ENCODE peak calls at places on chromosomes 5 and 9, in five cellular contexts. One of them, this sample, is unnamed.

GRCh38 chr9:35517136-35517535 is 27.2 kb downstream of the RUSC2 start:
- DNase-seq in psoas muscle: no peak
- DNase-seq in OCI-LY7: no peak
- DNase-seq in spleen: no peak
- DNase-seq in fibroblast of mammary gland: peak
- DNase-seq in this sample: no peak

GRCh38 chr5:147689436-147689835 is 93.1 kb downstream of the JAKMIP2 start:
- DNase-seq in fibroblast of mammary gland: no peak
- DNase-seq in spleen: no peak
- DNase-seq in psoas muscle: no peak
- DNase-seq in OCI-LY7: no peak
- DNase-seq in this sample: no peak

GRCh38 chr5:177189416-177189815 is 55.8 kb downstream of the NSD1 start:
- DNase-seq in OCI-LY7: no peak
- DNase-seq in fibroblast of mammary gland: no peak
- DNase-seq in spleen: no peak
- DNase-seq in psoas muscle: no peak
- DNase-seq in this sample: peak

GRCh38 chr5:147893820-147894219 is 12.5 kb downstream of the C5orf46 start:
- DNase-seq in spleen: no peak
- DNase-seq in OCI-LY7: no peak
- DNase-seq in psoas muscle: no peak
- DNase-seq in fibroblast of mammary gland: no peak
- DNase-seq in this sample: peak

GRCh38 chr5:114789773-114790402 is 379.8 kb downstream of the TRIM36 start:
- DNase-seq in spleen: no peak
- DNase-seq in fibroblast of mammary gland: peak
- DNase-seq in psoas muscle: no peak
- DNase-seq in OCI-LY7: peak
- DNase-seq in this sample: peak

GRCh38 chr9:133995012-133995896 is 3.1 kb upstream of the VAV2 start:
- DNase-seq in fibroblast of mammary gland: no peak
- DNase-seq in spleen: peak
- DNase-seq in psoas muscle: peak
- DNase-seq in OCI-LY7: no peak
- DNase-seq in this sample: no peak

GRCh38 chr9:137083418-137084004 is 3.3 kb upstream of the MAN1B1 start:
- DNase-seq in fibroblast of mammary gland: peak
- DNase-seq in psoas muscle: peak
- DNase-seq in OCI-LY7: no peak
- DNase-seq in spleen: no peak
- DNase-seq in this sample: peak

GRCh38 chr5:38978036-38978435 is 96.2 kb downstream of the RICTOR start:
- DNase-seq in psoas muscle: no peak
- DNase-seq in fibroblast of mammary gland: no peak
- DNase-seq in spleen: no peak
- DNase-seq in OCI-LY7: no peak
- DNase-seq in this sample: no peak

GRCh38 chr5:159650803-159651202 is 265.5 kb upstream of the ADRA1B start:
- DNase-seq in OCI-LY7: no peak
- DNase-seq in psoas muscle: no peak
- DNase-seq in spleen: no peak
- DNase-seq in fibroblast of mammary gland: no peak
- DNase-seq in this sample: no peak

GRCh38 chr9:129868571-129869486 is 33.6 kb downstream of the USP20 start:
- DNase-seq in spleen: peak
- DNase-seq in OCI-LY7: no peak
- DNase-seq in fibroblast of mammary gland: no peak
- DNase-seq in psoas muscle: peak
- DNase-seq in this sample: no peak

GRCh38 chr9:109799792-109800191 is 19.8 kb downstream of the PALM2AKAP2 start:
- DNase-seq in psoas muscle: no peak
- DNase-seq in fibroblast of mammary gland: peak
- DNase-seq in OCI-LY7: no peak
- DNase-seq in spleen: no peak
- DNase-seq in this sample: peak

GRCh38 chr5:57082441-57083067 is 91.3 kb upstream of the GPBP1 start:
- DNase-seq in psoas muscle: no peak
- DNase-seq in spleen: no peak
- DNase-seq in OCI-LY7: peak
- DNase-seq in fibroblast of mammary gland: peak
- DNase-seq in this sample: peak

DNA sequence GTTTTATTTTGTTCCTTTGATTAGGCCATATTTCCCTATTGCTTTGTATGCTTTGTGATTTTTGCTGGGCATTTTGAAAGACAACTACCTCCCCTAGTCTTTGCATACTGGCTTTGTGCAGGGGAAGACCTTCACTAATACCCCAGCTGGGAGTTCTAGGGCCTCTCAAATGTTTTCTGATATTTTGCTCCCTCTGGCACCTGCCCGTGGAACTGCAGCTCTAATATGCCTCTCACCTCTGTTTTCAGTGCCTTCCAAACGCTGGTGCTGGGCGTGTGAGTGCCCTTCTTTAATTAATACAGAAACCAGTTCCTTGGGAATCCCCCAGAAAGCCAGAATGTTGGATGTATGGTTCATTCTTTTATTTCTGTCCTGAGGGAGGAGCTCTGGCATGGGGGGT is 204.5 kb downstream of the COMMD10 start:
- DNase-seq in OCI-LY7: no peak
- DNase-seq in spleen: no peak
- DNase-seq in fibroblast of mammary gland: no peak
- DNase-seq in psoas muscle: no peak
- DNase-seq in this sample: no peak
- TF ChIP-seq CTCF in OCI-LY7: peak
- TF ChIP-seq CTCF in spleen: no peak
- TF ChIP-seq CTCF in fibroblast of mammary gland: peak
- TF ChIP-seq CTCF in psoas muscle: no peak
- TF ChIP-seq CTCF in this sample: no peak

DNA sequence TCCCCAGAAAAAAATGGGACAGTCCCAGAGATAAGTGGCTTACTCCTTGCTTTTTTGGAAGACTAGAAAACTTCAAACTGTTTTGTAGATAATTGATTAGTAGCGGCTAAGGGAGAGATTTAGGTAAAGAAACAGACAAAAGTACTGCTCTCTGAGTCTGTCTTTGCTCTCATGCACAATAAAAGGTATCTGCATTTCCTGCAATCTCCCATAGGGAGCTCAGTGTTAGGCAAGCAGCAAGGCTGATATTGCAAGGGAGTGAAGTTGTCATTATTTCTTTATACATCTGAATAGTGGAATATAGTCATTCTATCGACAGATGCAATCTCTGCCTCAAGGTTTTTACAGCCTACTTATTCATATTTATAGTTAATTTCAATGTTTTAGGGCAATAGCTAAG is 54.9 kb upstream of the CAMK4 start:
- DNase-seq in spleen: no peak
- DNase-seq in psoas muscle: no peak
- DNase-seq in OCI-LY7: no peak
- DNase-seq in fibroblast of mammary gland: no peak
- DNase-seq in this sample: no peak
- TF ChIP-seq CTCF in spleen: no peak
- TF ChIP-seq CTCF in psoas muscle: no peak
- TF ChIP-seq CTCF in OCI-LY7: no peak
- TF ChIP-seq CTCF in fibroblast of mammary gland: no peak
- TF ChIP-seq CTCF in this sample: peak

GRCh38 chr5:164472150-164472549 is 966.7 kb downstream of the MAT2B start:
- DNase-seq in psoas muscle: no peak
- DNase-seq in OCI-LY7: no peak
- DNase-seq in fibroblast of mammary gland: no peak
- DNase-seq in spleen: no peak
- DNase-seq in this sample: no peak

GRCh38 chr5:164481270-164481669 is 975.9 kb downstream of the MAT2B start:
- DNase-seq in fibroblast of mammary gland: no peak
- DNase-seq in psoas muscle: no peak
- DNase-seq in spleen: no peak
- DNase-seq in OCI-LY7: no peak
- DNase-seq in this sample: no peak

DNA sequence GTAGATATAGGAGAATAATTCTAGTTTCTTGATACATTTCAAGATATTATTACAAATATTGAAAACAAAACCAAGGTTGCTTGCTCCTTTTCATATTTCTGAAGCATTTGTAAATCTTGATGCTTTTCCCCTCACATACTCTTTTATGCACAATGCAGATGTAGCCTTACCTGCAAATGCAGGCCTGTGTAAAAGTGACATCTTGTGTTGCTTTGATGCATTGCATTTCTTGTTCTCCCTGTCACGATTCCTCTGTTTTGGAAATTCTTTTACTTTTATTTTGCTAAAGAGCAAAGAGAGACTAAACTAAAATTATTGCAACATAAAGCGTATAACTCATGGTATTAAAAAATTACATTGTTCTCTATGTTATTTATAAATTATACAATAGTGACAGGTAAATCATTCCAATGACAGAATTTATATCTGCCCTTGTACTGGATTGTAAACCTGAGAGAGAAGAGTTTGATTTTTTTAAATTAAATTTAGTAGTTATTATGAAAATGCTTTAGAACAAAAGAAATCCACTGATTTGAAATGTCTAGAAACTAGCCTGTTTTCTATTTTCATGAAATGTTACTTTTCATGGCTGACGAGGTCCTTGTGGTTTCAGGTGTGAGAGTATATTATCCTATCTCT is 970.0 kb downstream of the MAT2B start:
- DNase-seq in fibroblast of mammary gland: peak
- DNase-seq in spleen: no peak
- DNase-seq in psoas muscle: no peak
- DNase-seq in OCI-LY7: peak
- DNase-seq in this sample: peak
- TF ChIP-seq CTCF in fibroblast of mammary gland: peak
- TF ChIP-seq CTCF in spleen: no peak
- TF ChIP-seq CTCF in psoas muscle: no peak
- TF ChIP-seq CTCF in OCI-LY7: peak
- TF ChIP-seq CTCF in this sample: peak

GRCh38 chr5:308672-309271 is 12.7 kb upstream of the AHRR start:
- DNase-seq in fibroblast of mammary gland: peak
- DNase-seq in spleen: no peak
- DNase-seq in OCI-LY7: no peak
- DNase-seq in psoas muscle: peak
- DNase-seq in this sample: peak
- TF ChIP-seq CTCF in fibroblast of mammary gland: peak
- TF ChIP-seq CTCF in spleen: no peak
- TF ChIP-seq CTCF in OCI-LY7: no peak
- TF ChIP-seq CTCF in psoas muscle: no peak
- TF ChIP-seq CTCF in this sample: peak

DNA sequence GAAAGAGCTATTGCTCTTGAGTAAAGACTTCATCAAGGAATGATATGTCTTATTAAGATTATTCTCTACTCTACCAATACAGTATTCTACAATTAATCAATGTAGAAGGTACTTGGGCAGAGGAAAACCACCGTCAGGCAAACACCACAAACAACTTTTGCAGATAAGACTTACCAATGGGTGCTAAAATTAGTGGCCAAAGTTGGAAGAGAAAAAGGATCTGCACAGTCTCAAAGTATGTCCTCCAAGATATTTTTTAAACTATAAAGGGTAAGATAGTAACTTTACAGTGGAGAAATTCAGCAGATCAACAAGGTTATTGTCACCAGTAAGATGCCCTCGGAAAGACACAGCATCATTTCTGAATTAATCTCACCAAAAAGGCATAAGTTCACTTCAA is 38.9 kb downstream of the NRG2 start:
- DNase-seq in spleen: no peak
- DNase-seq in OCI-LY7: no peak
- DNase-seq in psoas muscle: no peak
- DNase-seq in fibroblast of mammary gland: no peak
- DNase-seq in this sample: no peak
- TF ChIP-seq CTCF in spleen: no peak
- TF ChIP-seq CTCF in OCI-LY7: no peak
- TF ChIP-seq CTCF in psoas muscle: no peak
- TF ChIP-seq CTCF in fibroblast of mammary gland: no peak
- TF ChIP-seq CTCF in this sample: no peak

This sample was measured in fibroblast of pulmonary artery.